ENCODE peak calls at places on chromosomes 11 and 22, in six cellular contexts. U is dorsolateral prefrontal cortex, K is WTC11, H is GM10248, D is AG09309, Q is cardiac fibroblast. T is an unnamed sample.

GRCh38 chr11:74278103-74278502 is 33.3 kb downstream of the P4HA3 start:
- DNase-seq in D (no peak), Q (no peak), K (no peak), U (no peak), H (no peak), T (no peak)

GRCh38 chr11:1197886-1198765 is 24.7 kb upstream of the MUC5B start:
- DNase-seq in U (peak), H (no peak), D (no peak), Q (no peak), K (peak), T (no peak)

GRCh38 chr11:113896156-113896879 is 8.3 kb upstream of the HTR3B start:
- DNase-seq in U (no peak), Q (peak), H (peak), D (no peak), K (peak), T (peak)

GRCh38 chr11:68411501-68411991 is 49.0 kb upstream of the PPP6R3 start:
- DNase-seq in U (no peak), D (no peak), K (no peak), Q (no peak), H (no peak), T (no peak)

GRCh38 chr11:22521226-22521625 is 104.4 kb downstream of the FANCF start:
- DNase-seq in U (no peak), Q (peak), K (no peak), H (no peak), D (no peak), T (no peak)

GRCh38 chr22:30336752-30337460 is 10.2 kb upstream of the TBC1D10A start:
- DNase-seq in Q (no peak), K (no peak), U (no peak), D (no peak), H (no peak), T (no peak)

GRCh38 chr22:41382098-41382578 is 396 bp downstream of the TEF start:
- DNase-seq in H (peak), U (peak), Q (peak), K (peak), D (no peak), T (peak)

GRCh38 chr11:74000770-74001169 is 8.1 kb downstream of the UCP3 start:
- DNase-seq in K (no peak), H (no peak), D (no peak), U (no peak), Q (no peak), T (no peak)

GRCh38 chr22:37511368-37512104 is 7.7 kb downstream of the CARD10 start:
- DNase-seq in Q (no peak), K (no peak), H (no peak), U (no peak), D (no peak), T (no peak)

GRCh38 chr11:87150936-87151335 is 113.2 kb downstream of the TMEM135 start:
- DNase-seq in Q (peak), D (peak), H (no peak), K (no peak), U (no peak), T (no peak)

GRCh38 chr22:29478326-29479276 is 1.4 kb upstream of the NEFH start:
- DNase-seq in Q (peak), K (peak), D (no peak), U (no peak), H (no peak), T (peak)

GRCh38 chr11:108398439-108398838 is 68.9 kb downstream of the C11orf65 start:
- DNase-seq in Q (no peak), H (no peak), K (no peak), D (no peak), U (no peak), T (no peak)

GRCh38 chr11:116775975-116776374 is 3.2 kb upstream of the BUD13 start:
- DNase-seq in U (no peak), Q (no peak), H (no peak), K (no peak), D (no peak), T (no peak)

GRCh38 chr11:43557553-43558031 is 122.9 kb upstream of the HSD17B12 start:
- DNase-seq in U (no peak), Q (no peak), H (no peak), D (no peak), K (no peak), T (no peak)
- TF ChIP-seq CTCF in U (peak), Q (peak), H (no peak), D (peak), K (no peak), T (no peak)

DNA sequence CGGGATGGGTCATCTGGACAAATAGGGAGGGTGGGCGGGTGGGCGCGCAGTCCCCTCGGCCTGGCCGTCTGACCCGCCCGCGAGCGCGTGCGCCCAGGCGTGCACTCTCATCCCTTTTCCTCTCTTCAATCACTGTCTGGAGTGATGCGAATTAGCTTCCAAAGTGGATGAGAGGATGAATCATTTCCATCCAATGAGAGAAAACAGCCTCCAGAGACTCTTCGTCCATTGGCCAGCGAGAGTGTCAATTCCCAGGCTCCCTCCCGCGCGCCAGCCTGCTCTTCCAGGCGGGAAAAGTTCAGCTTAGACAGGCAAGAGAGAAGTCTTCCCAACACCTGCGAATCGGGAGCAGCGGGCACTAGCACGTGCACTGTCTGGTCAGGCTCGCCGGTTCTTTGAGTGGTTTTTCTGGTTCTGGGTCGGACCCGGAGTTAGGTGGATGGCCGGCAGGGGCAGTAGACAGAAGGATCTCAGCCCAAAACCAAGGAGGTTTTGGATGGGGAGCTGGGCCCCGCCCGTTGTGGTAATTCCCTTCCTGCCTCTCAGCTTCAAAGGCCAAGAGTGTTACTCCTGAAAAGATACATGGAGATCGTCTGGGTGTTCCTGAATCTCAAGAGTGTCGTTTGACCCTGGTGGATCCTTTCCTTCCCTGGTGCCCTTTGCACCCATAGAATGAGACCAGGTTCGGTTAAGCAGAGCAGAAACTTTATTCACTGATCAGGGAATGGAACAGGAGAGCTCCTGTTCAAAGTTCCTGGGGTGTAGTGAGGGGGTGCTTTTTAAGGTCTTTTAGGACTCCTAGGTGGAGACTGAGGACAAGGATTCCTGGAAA is 33.4 kb upstream of the GLYATL1 start:
- DNase-seq in H (no peak), U (peak), Q (peak), D (peak), K (peak), T (peak)
- TF ChIP-seq CTCF in H (no peak), U (no peak), Q (peak), D (peak), K (no peak), T (peak)

GRCh38 chr11:92071660-92072059 is 153.0 kb upstream of the FAT3 start:
- DNase-seq in D (no peak), K (no peak), Q (no peak), H (no peak), U (no peak), T (no peak)

DNA sequence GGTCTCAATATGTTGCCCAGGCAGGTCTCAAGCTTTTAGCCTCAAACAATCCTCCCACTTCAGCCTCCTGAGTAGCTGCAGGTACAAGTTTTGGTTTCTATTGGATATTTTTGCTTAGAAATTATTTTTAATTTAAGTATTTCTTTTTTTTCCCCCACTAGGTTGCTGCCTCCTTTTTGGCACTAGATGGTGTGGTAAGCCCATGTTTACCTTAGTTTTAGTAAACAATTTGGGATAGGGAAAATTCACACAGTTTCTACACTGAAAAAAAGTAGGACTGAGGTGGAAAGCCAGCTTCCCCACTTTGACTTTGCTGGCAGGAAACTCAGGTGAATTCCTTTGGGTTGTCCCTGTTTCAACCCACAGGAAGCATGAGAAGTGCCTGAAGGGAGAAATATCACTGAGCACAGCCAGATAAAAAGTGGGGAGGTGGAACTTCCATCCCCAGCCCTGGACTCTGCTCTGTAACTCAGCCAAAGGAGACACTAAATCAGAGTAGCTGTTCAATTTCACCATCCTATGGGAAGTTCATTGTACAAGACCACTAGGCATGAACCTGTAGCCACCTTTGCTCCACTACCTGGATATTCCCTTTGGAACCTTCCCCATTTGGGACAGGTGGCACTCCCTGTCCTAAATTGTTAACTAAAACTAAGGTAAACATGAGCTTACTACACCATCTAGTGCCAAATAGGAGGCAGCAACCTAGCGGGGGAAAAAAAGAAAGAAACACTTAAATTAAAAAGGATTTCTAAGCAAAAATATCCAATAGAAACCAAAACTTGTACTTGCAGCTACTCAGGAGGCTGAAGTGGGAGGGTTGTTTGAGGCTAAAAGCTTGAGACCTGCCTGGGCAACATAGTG is 154.4 kb upstream of the FAT3 start:
- DNase-seq in U (no peak), H (no peak), K (no peak), Q (peak), D (no peak), T (no peak)
- TF ChIP-seq CTCF in U (no peak), H (no peak), K (no peak), Q (no peak), D (peak), T (no peak)

GRCh38 chr22:22404598-22405284 is 103.8 kb downstream of the ZNF280B start:
- DNase-seq in H (peak), U (no peak), K (no peak), D (no peak), Q (no peak), T (no peak)
- TF ChIP-seq CTCF in H (no peak), U (no peak), K (no peak), D (no peak), Q (no peak), T (no peak)

DNA sequence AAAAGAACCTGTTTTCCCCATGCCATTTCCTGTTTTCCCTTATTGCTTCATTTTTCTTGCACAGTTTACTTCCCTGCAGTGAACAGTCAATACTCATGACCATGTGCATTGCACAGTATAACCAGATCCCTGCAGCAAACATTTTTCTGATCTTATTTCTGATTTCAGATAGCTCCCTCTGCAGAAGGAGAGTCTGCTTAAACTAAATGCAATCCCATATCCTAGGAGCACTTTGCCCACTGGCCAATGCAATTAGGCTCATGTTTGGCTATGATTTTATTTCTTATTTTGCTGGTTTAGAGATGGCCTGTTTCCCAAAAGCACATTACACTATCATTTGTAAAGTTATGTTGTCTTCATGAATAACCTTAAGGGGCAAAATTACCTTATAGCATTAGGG is 96.7 kb upstream of the CD44 start:
- DNase-seq in H (no peak), K (no peak), U (no peak), Q (no peak), D (no peak), T (no peak)
- TF ChIP-seq CTCF in H (no peak), K (no peak), U (no peak), Q (no peak), D (no peak), T (no peak)

GRCh38 chr11:13249992-13250391 is 27.6 kb upstream of the BMAL1 start:
- DNase-seq in Q (peak), K (peak), H (no peak), D (no peak), U (no peak), T (no peak)
- TF ChIP-seq CTCF in Q (peak), K (no peak), H (peak), D (peak), U (no peak), T (no peak)

DNA sequence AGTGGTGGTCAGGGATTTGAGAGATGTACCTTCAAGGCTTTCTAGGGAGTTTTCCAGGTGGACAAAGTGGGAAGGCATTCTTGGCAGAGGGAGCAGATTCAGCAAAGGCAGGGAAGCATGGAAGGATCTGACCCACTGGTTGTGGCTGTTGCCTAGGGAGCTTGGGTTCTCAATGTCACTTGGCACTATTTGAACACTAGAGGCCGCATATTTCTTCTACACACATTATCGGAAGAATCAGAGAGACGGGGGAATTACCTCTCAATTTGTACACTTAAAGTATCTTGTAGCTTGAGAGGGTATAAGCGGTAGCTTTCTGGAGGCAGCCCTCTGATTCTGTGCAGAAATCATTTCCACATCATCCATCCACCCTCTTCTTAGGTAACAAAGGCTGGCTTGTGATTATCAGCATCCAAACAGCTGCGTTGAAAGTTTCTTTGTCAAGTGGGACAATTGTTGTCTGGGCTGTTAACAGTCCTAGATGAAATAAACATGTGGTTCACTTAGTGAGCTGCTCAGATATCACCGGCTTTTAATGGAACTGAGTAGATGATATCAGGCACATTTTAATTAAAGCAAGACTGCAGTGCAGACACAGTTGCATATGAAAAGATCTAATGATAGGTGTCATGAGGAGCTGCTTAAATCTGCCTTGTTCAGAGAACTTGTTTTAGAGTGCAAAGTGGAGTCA is 2.6 kb downstream of the NELL1 start:
- DNase-seq in Q (peak), D (no peak), K (no peak), H (no peak), U (no peak), T (no peak)
- TF ChIP-seq CTCF in Q (peak), D (no peak), K (no peak), H (peak), U (peak), T (peak)